ENCODE peak calls at places on chromosomes 3 and 15, in ten cellular contexts. W, F, U, X, J, B, S, E, G and T are unnamed samples.

GRCh38 chr3:181956122-181956521 is 244.4 kb downstream of the SOX2 start:
- DNase-seq in W (no peak), F (no peak), U (no peak), X (no peak), J (no peak), B (no peak), S (no peak), E (no peak), G (no peak), T (no peak)

GRCh38 chr3:129688310-129688895 is 81.9 kb upstream of the PLXND1 start:
- DNase-seq in W (peak), F (no peak), U (no peak), X (no peak), J (peak), B (peak), S (peak), E (peak), G (peak), T (peak)

GRCh38 chr3:14237431-14237830 is 58.8 kb downstream of the LSM3 start:
- DNase-seq in W (no peak), F (no peak), U (no peak), X (no peak), J (no peak), B (no peak), S (no peak), E (no peak), G (no peak), T (no peak)

GRCh38 chr3:19215427-19215826 is 67.1 kb downstream of the KCNH8 start:
- DNase-seq in W (no peak), F (no peak), U (no peak), X (no peak), J (no peak), B (no peak), S (no peak), E (no peak), G (no peak), T (no peak)

GRCh38 chr15:66631616-66632263 is 65.9 kb upstream of the LCTL start:
- DNase-seq in W (no peak), F (no peak), U (no peak), X (no peak), J (no peak), B (peak), S (no peak), E (peak), G (no peak), T (no peak)

GRCh38 chr15:70742928-70743327 is 20.4 kb downstream of the UACA start:
- DNase-seq in W (no peak), F (no peak), U (no peak), X (no peak), J (no peak), B (no peak), S (peak), E (no peak), G (peak), T (peak)

GRCh38 chr3:180417241-180417640 is 184.7 kb upstream of the TTC14 start:
- DNase-seq in W (no peak), F (no peak), U (no peak), X (no peak), J (no peak), B (no peak), S (no peak), E (no peak), G (no peak), T (no peak)

GRCh38 chr3:66442254-66443249 is 58.3 kb downstream of the LRIG1 start:
- DNase-seq in W (no peak), F (no peak), U (no peak), X (peak), J (peak), B (peak), S (peak), E (peak), G (peak), T (peak)

GRCh38 chr3:42891042-42891441 is 14.9 kb upstream of the ZNF662 start:
- DNase-seq in W (no peak), F (no peak), U (no peak), X (no peak), J (no peak), B (no peak), S (no peak), E (no peak), G (peak), T (peak)

GRCh38 chr3:3699816-3700633 is 99.2 kb upstream of the LRRN1 start:
- DNase-seq in W (no peak), F (no peak), U (no peak), X (peak), J (no peak), B (peak), S (no peak), E (no peak), G (peak), T (no peak)

GRCh38 chr15:33279613-33280205 is 31.1 kb upstream of the RYR3 start:
- DNase-seq in W (no peak), F (no peak), U (no peak), X (no peak), J (no peak), B (no peak), S (no peak), E (no peak), G (peak), T (no peak)

GRCh38 chr3:176696816-176697215 is 500.5 kb downstream of the TBL1XR1 start:
- DNase-seq in W (no peak), F (no peak), U (no peak), X (no peak), J (no peak), B (peak), S (no peak), E (no peak), G (peak), T (no peak)

GRCh38 chr3:15510493-15510892 is 11.0 kb downstream of the COLQ start:
- DNase-seq in W (no peak), F (no peak), U (no peak), X (no peak), J (no peak), B (no peak), S (no peak), E (peak), G (no peak), T (no peak)

GRCh38 chr3:128068156-128068620 is 16.0 kb downstream of the SEC61A1 start:
- DNase-seq in W (no peak), F (no peak), U (no peak), X (peak), J (no peak), B (peak), S (no peak), E (no peak), G (no peak), T (peak)

GRCh38 chr15:28140062-28140461 is 40.9 kb upstream of the OCA2 start:
- DNase-seq in W (no peak), F (no peak), U (no peak), X (no peak), J (no peak), B (no peak), S (no peak), E (no peak), G (no peak), T (no peak)

GRCh38 chr3:18051312-18051711 is 308.9 kb upstream of the TBC1D5 start:
- DNase-seq in W (no peak), F (no peak), U (no peak), X (no peak), J (no peak), B (peak), S (no peak), E (no peak), G (no peak), T (peak)

GRCh38 chr15:99735868-99736267 is 2.6 kb upstream of the LYSMD4 start:
- DNase-seq in W (no peak), F (no peak), U (no peak), X (no peak), J (no peak), B (no peak), S (no peak), E (no peak), G (no peak), T (no peak)

GRCh38 chr15:44527241-44527640 is 9.7 kb upstream of the EIF3J start:
- DNase-seq in W (no peak), F (no peak), U (no peak), X (no peak), J (no peak), B (no peak), S (no peak), E (no peak), G (no peak), T (no peak)

GRCh38 chr15:33852094-33852493 is 116.2 kb upstream of the CHRM5 start:
- DNase-seq in W (no peak), F (no peak), U (no peak), X (no peak), J (no peak), B (no peak), S (no peak), E (no peak), G (peak), T (no peak)

GRCh38 chr3:184229424-184230080 is at the start of gene VWA5B2:
- DNase-seq in W (no peak), F (peak), U (peak), X (peak), J (peak), B (peak), S (no peak), E (peak), G (peak), T (peak)

GRCh38 chr15:72599855-72600464 is 54.5 kb upstream of the GOLGA6B start:
- DNase-seq in W (peak), F (no peak), U (no peak), X (peak), J (no peak), B (peak), S (no peak), E (no peak), G (peak), T (peak)

GRCh38 chr3:134320749-134321148 is 53.5 kb downstream of the AMOTL2 start:
- DNase-seq in W (no peak), F (no peak), U (no peak), X (peak), J (no peak), B (no peak), S (no peak), E (no peak), G (peak), T (no peak)

GRCh38 chr15:77578641-77579372 is 53.9 kb downstream of the LINGO1 start:
- DNase-seq in W (no peak), F (no peak), U (no peak), X (no peak), J (no peak), B (peak), S (no peak), E (no peak), G (no peak), T (no peak)

GRCh38 chr3:76970006-76970680 is 69.8 kb upstream of the ROBO2 start:
- DNase-seq in W (no peak), F (no peak), U (no peak), X (no peak), J (no peak), B (no peak), S (no peak), E (no peak), G (peak), T (no peak)

GRCh38 chr3:157429703-157430102 is 6.9 kb upstream of the PTX3 start:
- DNase-seq in W (no peak), F (no peak), U (no peak), X (no peak), J (no peak), B (no peak), S (no peak), E (no peak), G (no peak), T (no peak)

GRCh38 chr3:113275876-113276580 is 64.7 kb downstream of the BOC start:
- DNase-seq in W (peak), F (no peak), U (no peak), X (peak), J (peak), B (peak), S (no peak), E (peak), G (peak), T (peak)

GRCh38 chr3:30894521-30895289 is at the start of gene GADL1:
- DNase-seq in W (no peak), F (no peak), U (no peak), X (peak), J (no peak), B (peak), S (peak), E (peak), G (peak), T (peak)